ENCODE peak calls at places on chromosomes 6 and 20, in nine cellular contexts. O is left cardiac atrium; U is psoas muscle; L is A549; G is K562; K is activated naive CD8-positive, alpha-beta T cell treated with anti-CD3 and anti-CD28 coated beads for 36 hours; R is NCI-H510A treated with DMSO at 0.1 percent for 48 hours; T is lung microvascular endothelial cell; Q is activated B cell treated with CpG ODN at 0.5 μM for 24 hours. Y is an unnamed sample.
A peak's percentile ranks its signal among the peaks of the same experiment; 100 is the strongest.

GRCh38 chr6:136846046-136846445 is 23.7 kb downstream of the PEX7 start:
- DNase-seq in K (no peak), U (no peak), Q (no peak), R (no peak), T (peak; percentile 77), O (no peak), G (peak; percentile 51), L (peak; percentile 24), Y (peak; percentile 65)

GRCh38 chr6:165766457-165766856 is 103.4 kb upstream of the PDE10A start:
- DNase-seq in L (no peak), K (no peak), O (no peak), G (no peak), R (no peak), T (peak; percentile 92), Q (no peak), U (no peak), Y (no peak)

GRCh38 chr20:40293740-40294139 is 395.3 kb downstream of the MAFB start:
- DNase-seq in U (no peak), R (no peak), O (no peak), L (no peak), Q (no peak), K (no peak), T (peak; percentile 90), G (no peak), Y (no peak)

GRCh38 chr20:48364688-48365421 is 462.9 kb downstream of the PREX1 start:
- DNase-seq in G (no peak), K (no peak), O (no peak), R (no peak), L (no peak), T (no peak), U (no peak), Q (no peak), Y (no peak)

GRCh38 chr6:2839195-2839981 is 2.3 kb downstream of the SERPINB1 start:
- DNase-seq in L (peak; percentile 59), G (no peak), Q (no peak), T (no peak), R (no peak), O (no peak), K (no peak), U (no peak), Y (no peak)

GRCh38 chr6:128538763-128539162 is 18.4 kb upstream of the PTPRK start:
- DNase-seq in O (no peak), R (no peak), L (no peak), G (no peak), Q (no peak), T (no peak), U (no peak), K (no peak), Y (no peak)

GRCh38 chr6:108730556-108731228 is 117.5 kb upstream of the ARMC2 start:
- DNase-seq in U (no peak), T (no peak), R (no peak), Q (no peak), G (no peak), K (no peak), O (no peak), L (no peak), Y (no peak)

GRCh38 chr6:162497371-162497770 is 230.2 kb downstream of the PRKN start:
- DNase-seq in T (no peak), R (no peak), U (no peak), Q (no peak), O (no peak), K (no peak), L (no peak), G (no peak), Y (no peak)

GRCh38 chr6:155310596-155310995 is 3.7 kb downstream of the TFB1M start:
- DNase-seq in R (no peak), T (no peak), U (no peak), Q (no peak), O (no peak), G (no peak), L (no peak), K (no peak), Y (no peak)

GRCh38 chr20:967796-968742 is 34.0 kb downstream of the RSPO4 start:
- DNase-seq in O (no peak), L (no peak), K (no peak), Q (no peak), R (no peak), G (peak; percentile 76), U (no peak), T (peak; percentile 67), Y (peak; percentile 32)

GRCh38 chr6:8082954-8083858 is 19.0 kb upstream of the BLOC1S5 start:
- DNase-seq in Q (no peak), G (no peak), L (peak; percentile 21), K (no peak), U (no peak), T (peak; percentile 90), R (no peak), O (peak; percentile 41), Y (no peak)

GRCh38 chr20:32189691-32190607 is 17.6 kb downstream of the PLAGL2 start:
- DNase-seq in T (no peak), Q (no peak), O (peak; percentile 56), K (peak; percentile 56), L (no peak), G (no peak), U (peak; percentile 52), R (peak; percentile 32), Y (peak; percentile 38)

GRCh38 chr20:38126146-38126912 is 38.7 kb downstream of the TGM2 start:
- DNase-seq in G (no peak), K (no peak), R (no peak), U (no peak), L (no peak), O (peak; percentile 52), Q (no peak), T (peak; percentile 27), Y (no peak)

GRCh38 chr20:53390780-53391179 is 202.9 kb downstream of the ZNF217 start:
- DNase-seq in U (no peak), K (no peak), O (no peak), R (no peak), G (no peak), Q (no peak), T (no peak), L (no peak), Y (no peak)

GRCh38 chr6:133467982-133468380 is 226.8 kb downstream of the EYA4 start:
- DNase-seq in Q (no peak), G (no peak), K (no peak), L (no peak), U (no peak), R (no peak), O (no peak), T (no peak), Y (no peak)